ENCODE peak calls at places on chromosomes 11 and 22, in four cellular contexts. G is occipital lobe, C is NB4, V is fibroblast of lung. Y is an unnamed sample.
A peak's percentile ranks its signal among the peaks of the same experiment; 100 is the strongest.

GRCh38 chr11:34680918-34681554 is 60.1 kb downstream of the EHF start:
- DNase-seq in G (no peak), C (no peak), V (peak; percentile 45), Y (no peak)

GRCh38 chr11:95378106-95378505 is 147.1 kb upstream of the SESN3 start:
- DNase-seq in V (peak; percentile 13), G (no peak), C (no peak), Y (no peak)

GRCh38 chr11:73946798-73947458 is 3.9 kb upstream of the DNAJB13 start:
- DNase-seq in V (no peak), G (no peak), C (no peak), Y (no peak)

GRCh38 chr11:125398475-125398874 is 97.6 kb downstream of the FEZ1 start:
- DNase-seq in V (no peak), C (no peak), G (no peak), Y (no peak)

GRCh38 chr11:79466411-79466810 is 25.6 kb upstream of the TENM4 start:
- DNase-seq in C (no peak), G (no peak), V (peak; percentile 84), Y (no peak)

GRCh38 chr22:39360674-39361413 is 11.1 kb downstream of the SYNGR1 start:
- DNase-seq in V (no peak), C (no peak), G (no peak), Y (no peak)

GRCh38 chr22:40224702-40225101 is 47.0 kb downstream of the TNRC6B start:
- DNase-seq in C (no peak), V (peak; percentile 59), G (no peak), Y (no peak)

GRCh38 chr11:75338516-75339218 is 12.8 kb downstream of the ARRB1 start:
- DNase-seq in C (peak; percentile 62), V (peak; percentile 59), G (no peak), Y (no peak)

GRCh38 chr11:69552951-69553350 is 71.5 kb downstream of the LINC01488 start:
- DNase-seq in G (no peak), C (no peak), V (no peak), Y (peak; percentile 6)

GRCh38 chr11:36002196-36002595 is 58.3 kb downstream of the LDLRAD3 start:
- DNase-seq in V (no peak), C (no peak), G (peak; percentile 43), Y (peak; percentile 56)

GRCh38 chr11:101091781-101092180 is 37.8 kb downstream of the PGR start:
- DNase-seq in C (no peak), V (no peak), G (no peak), Y (no peak)

GRCh38 chr11:15185021-15185420 is 70.3 kb downstream of the INSC start:
- DNase-seq in V (no peak), G (no peak), C (no peak), Y (no peak)

GRCh38 chr11:129652828-129653227 is 162.8 kb upstream of the TMEM45B start:
- DNase-seq in G (no peak), C (no peak), V (peak; percentile 81), Y (no peak)

GRCh38 chr11:3108183-3108721 is 51.0 kb upstream of the CARS1 start:
- DNase-seq in V (no peak), G (no peak), C (no peak), Y (no peak)

GRCh38 chr11:129446572-129446971 is 70.9 kb downstream of the BARX2 start:
- DNase-seq in C (no peak), V (no peak), G (no peak), Y (no peak)

GRCh38 chr11:66607126-66607834 is 9.2 kb upstream of the RBM14 start:
- DNase-seq in C (no peak), G (no peak), V (peak; percentile 78), Y (peak; percentile 38)

GRCh38 chr22:30747493-30747892 is 52.8 kb downstream of the OSBP2 start:
- DNase-seq in C (no peak), G (no peak), V (no peak), Y (no peak)

GRCh38 chr11:61181489-61181888 is 20.3 kb upstream of the VPS37C start:
- DNase-seq in G (no peak), C (no peak), V (no peak), Y (no peak)

GRCh38 chr11:48058777-48059176 is 78.4 kb downstream of the PTPRJ start:
- DNase-seq in G (no peak), C (no peak), V (no peak), Y (no peak)

GRCh38 chr22:46148336-46148735 is 2.0 kb upstream of the PPARA start:
- DNase-seq in V (no peak), G (no peak), C (no peak), Y (no peak)